ENCODE peak calls at places on chromosomes 16 and 17, in four cellular contexts. H is IMR-90, R is colonic mucosa, E is SK-N-SH. X is an unnamed sample.
A peak's percentile ranks its signal among the peaks of the same experiment; 100 is the strongest.

GRCh38 chr16:30357715-30358576 is 2.8 kb upstream of the CD2BP2 start:
- DNase-seq in H (no peak), R (no peak), E (no peak), X (no peak)

GRCh38 chr17:39174907-39175694 is 9.1 kb upstream of the ARL5C start:
- DNase-seq in R (peak; percentile 72), E (peak; percentile 93), H (peak; percentile 60), X (no peak)

GRCh38 chr17:61253293-61253801 is 146.3 kb upstream of the TBX2 start:
- DNase-seq in R (no peak), H (no peak), E (no peak), X (no peak)

GRCh38 chr17:50201226-50201854 is at the start of gene COL1A1:
- DNase-seq in R (peak; percentile 73), H (peak; percentile 90), E (peak; percentile 54), X (no peak)

GRCh38 chr17:17771498-17772201 is 65.1 kb downstream of the SREBF1 start:
- DNase-seq in E (no peak), H (no peak), R (no peak), X (no peak)

GRCh38 chr16:56999409-57000270 is 10.3 kb downstream of the NLRC5 start:
- DNase-seq in E (no peak), R (no peak), H (no peak), X (no peak)

GRCh38 chr16:69351309-69352027 is at the start of gene TMED6:
- DNase-seq in E (no peak), R (peak; percentile 87), H (no peak), X (no peak)

GRCh38 chr17:2949469-2950044 is 113.8 kb downstream of the OR1D5 start:
- DNase-seq in E (no peak), H (peak; percentile 49), R (peak; percentile 77), X (peak; percentile 73)

GRCh38 chr17:2064980-2065785 is 10.3 kb downstream of the HIC1 start:
- DNase-seq in H (peak; percentile 68), R (no peak), E (peak; percentile 66), X (no peak)

GRCh38 chr16:15946257-15947044 is 3.0 kb upstream of the ABCC1 start:
- DNase-seq in R (no peak), H (peak; percentile 91), E (no peak), X (peak; percentile 80)

GRCh38 chr17:40086150-40087044 is 14.0 kb downstream of the NR1D1 start:
- DNase-seq in R (no peak), E (peak; percentile 92), H (no peak), X (no peak)

GRCh38 chr17:50689956-50690886 is 17.5 kb downstream of the ANKRD40 start:
- DNase-seq in E (peak; percentile 67), H (no peak), R (no peak), X (peak; percentile 66)

GRCh38 chr17:77374170-77374936 is 233.6 kb downstream of the SEC14L1 start:
- DNase-seq in R (peak; percentile 71), E (peak; percentile 93), H (peak; percentile 86), X (no peak)

GRCh38 chr16:23248261-23249194 is 53.6 kb upstream of the SCNN1B start:
- DNase-seq in E (no peak), H (no peak), R (no peak), X (peak; percentile 79)

GRCh38 chr17:33416131-33416530 is 123.0 kb upstream of the ASIC2 start:
- DNase-seq in R (no peak), H (no peak), E (no peak), X (no peak)

GRCh38 chr16:11359370-11359769 is 14.1 kb downstream of the RMI2 start:
- DNase-seq in R (no peak), E (no peak), H (peak; percentile 90), X (peak; percentile 77)

GRCh38 chr17:40109471-40109824 is 9.1 kb upstream of the NR1D1 start:
- DNase-seq in R (no peak), H (no peak), E (no peak), X (no peak)

GRCh38 chr17:56292010-56292409 is 138.7 kb downstream of the ANKFN1 start:
- DNase-seq in R (no peak), E (no peak), H (peak; percentile 77), X (peak; percentile 73)

GRCh38 chr16:3027488-3027795 is 3.6 kb downstream of the THOC6 start:
- DNase-seq in R (no peak), H (no peak), E (no peak), X (no peak)

GRCh38 chr17:65743313-65743665 is 181.8 kb upstream of the AXIN2 start:
- DNase-seq in H (peak; percentile 51), E (no peak), R (no peak), X (no peak)

GRCh38 chr16:74024997-74025396 is 271.6 kb upstream of the PSMD7 start:
- DNase-seq in R (no peak), H (no peak), E (no peak), X (no peak)

DNA sequence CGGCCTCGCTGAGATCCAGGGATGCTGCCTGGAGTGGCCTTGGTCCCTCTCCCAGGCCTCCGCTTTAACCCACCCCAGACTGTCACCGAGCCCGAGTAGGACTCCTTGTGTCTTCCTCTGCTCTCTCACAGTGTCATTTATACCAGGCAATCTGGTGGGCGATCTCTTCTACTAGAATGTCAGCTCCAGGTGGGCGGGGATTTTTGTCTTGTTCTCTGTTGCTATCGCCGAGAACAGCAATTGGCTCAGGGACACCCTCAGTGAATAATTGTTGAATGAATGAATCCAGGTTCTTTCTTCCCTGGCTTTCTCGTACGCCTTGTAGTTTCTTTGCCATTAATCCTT is 591 bp downstream of the DHX38 start:
- DNase-seq in H (no peak), E (no peak), R (peak; percentile 28), X (no peak)
- H3K9ac ChIP-seq in H (peak overlapping the region; percentile 99), E (peak overlapping the region; percentile 85), R (peak overlapping the region; percentile 94), X (peak overlapping the region; percentile 94)

DNA sequence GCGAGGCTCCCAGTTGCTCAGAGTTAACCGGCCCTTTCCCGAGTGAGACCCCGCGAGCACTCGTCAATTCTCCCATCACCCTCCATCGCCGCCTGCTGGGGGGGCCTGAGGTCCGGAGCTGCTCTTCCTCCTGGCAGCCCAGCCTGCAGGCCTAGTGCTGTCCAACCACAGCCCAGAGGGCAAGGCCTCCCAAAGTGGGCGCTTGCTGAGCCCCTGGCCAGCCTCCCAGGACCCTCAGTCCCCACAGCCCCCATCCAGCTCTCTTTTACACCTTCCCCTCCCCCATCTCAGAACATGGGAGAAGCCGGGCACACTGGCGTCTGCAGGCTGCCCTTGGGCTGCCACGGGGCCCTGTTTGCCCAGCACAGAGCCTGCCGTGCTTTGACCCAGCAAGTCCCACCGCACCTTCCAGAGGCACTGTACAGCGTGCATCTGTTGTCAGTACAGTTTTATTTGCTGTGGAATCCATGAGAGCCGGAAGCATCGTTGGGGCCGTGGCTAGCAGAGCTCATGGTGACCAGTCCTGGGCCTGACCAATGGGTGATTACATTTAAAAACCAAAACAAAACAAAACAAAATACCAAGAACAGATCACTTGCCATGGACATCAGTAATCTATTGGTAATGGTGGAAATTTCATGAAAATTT is 96.1 kb upstream of the CBX4 start:
- DNase-seq in R (no peak), H (no peak), E (no peak), X (no peak)
- H3K4me1 ChIP-seq in R (peaks cover 5% of the 10 kb centered on the region), H (peaks cover 3% of the 10 kb centered on the region), E (peaks cover 19% of the 10 kb centered on the region), X (peaks cover 3% of the 10 kb centered on the region)

DNA sequence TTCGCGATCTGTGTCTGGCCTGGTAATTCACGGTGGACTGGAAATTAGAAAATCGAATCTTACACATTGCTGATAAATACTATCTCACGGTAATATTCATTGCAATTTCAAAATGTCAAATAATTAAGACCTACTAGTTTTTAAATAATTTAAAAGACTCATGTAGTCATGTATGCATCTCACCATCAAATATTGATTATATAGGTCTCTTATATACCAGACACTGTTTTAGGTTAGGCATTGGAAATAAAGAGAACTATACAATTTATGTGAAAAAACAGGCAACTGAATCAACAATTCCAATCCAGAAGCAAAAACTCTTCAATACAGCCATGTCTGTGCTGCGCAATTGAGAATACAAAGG is 7.5 kb upstream of the PIRT start:
- DNase-seq in E (no peak), R (no peak), H (no peak), X (no peak)
- H3K4me3 ChIP-seq in E (peak overlapping the region; percentile 56), R (no peak overlapping the region), H (no peak overlapping the region), X (no peak overlapping the region)

GRCh38 chr17:4938069-4938491 is 1.8 kb downstream of the SLC25A11 start:
- DNase-seq in R (no peak), E (no peak), H (no peak), X (no peak)

GRCh38 chr17:4936436-4936835 is 3.4 kb downstream of the SLC25A11 start:
- DNase-seq in H (no peak), E (no peak), R (no peak), X (no peak)

GRCh38 chr17:4938670-4939553 is 934 bp downstream of the SLC25A11 start:
- DNase-seq in E (no peak), H (no peak), R (no peak), X (no peak)

GRCh38 chr17:4935650-4936049 is 3.6 kb downstream of the GP1BA start:
- DNase-seq in H (no peak), R (no peak), E (no peak), X (no peak)

GRCh38 chr17:4937553-4937952 is 2.3 kb downstream of the SLC25A11 start:
- DNase-seq in E (no peak), H (no peak), R (no peak), X (no peak)
- H3K9ac ChIP-seq in E (no peak overlapping the region), H (no peak overlapping the region), R (no peak overlapping the region), X (no peak overlapping the region)

DNA sequence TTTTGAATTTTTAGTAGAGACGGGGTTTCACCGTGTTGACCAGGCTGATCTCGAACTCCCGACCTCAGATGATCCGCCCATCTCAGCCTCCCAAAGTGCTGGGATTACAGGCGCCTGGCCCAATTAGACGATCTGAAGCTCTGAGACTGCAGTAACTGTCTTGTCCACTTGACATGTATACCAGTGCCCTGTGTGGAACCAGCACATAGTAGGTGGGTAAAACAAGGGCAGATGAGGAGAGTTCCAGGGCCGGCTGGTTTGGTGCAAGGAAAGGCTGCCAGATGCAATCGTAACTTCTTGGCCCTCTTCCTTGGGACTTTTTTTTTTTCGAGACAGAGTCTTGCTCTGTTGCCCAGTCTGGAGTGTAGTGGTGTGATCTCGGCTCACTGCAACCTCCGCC is 3.1 kb downstream of the C17orf113 start:
- DNase-seq in R (no peak), H (no peak), E (no peak), X (no peak)
- H3K4me1 ChIP-seq in R (peaks cover 3% of the 10 kb centered on the region), H (peaks cover 1% of the 10 kb centered on the region), E (no peaks in the 10 kb centered on the region), X (peaks cover 17% of the 10 kb centered on the region)